ENCODE peak calls at places on chromosomes 16 and 17, in ten cellular contexts. P is non-pigmented ciliary epithelial cell; I is activated T-cell treated with anti-CD3 and anti-CD28 coated beads for 48 hours; A is activated naive CD4-positive, alpha-beta T cell; S is midbrain; B is IMR-90; D is NCI-H2107; X is aorta; R is KBM-7; G is fibroblast of the aortic adventitia. E is an unnamed sample.

GRCh38 chr16:71460246-71460645 is 1.8 kb downstream of the ZNF23 start:
- DNase-seq in D (no peak), X (no peak), P (peak; percentile 55), S (no peak), R (no peak), I (no peak), B (peak; percentile 88), G (peak; percentile 81), A (no peak), E (no peak)

GRCh38 chr17:31789707-31790505 is 69.1 kb downstream of the COPRS start:
- DNase-seq in D (no peak), X (no peak), P (no peak), A (no peak), B (no peak), I (no peak), R (no peak), G (no peak), S (no peak), E (no peak)

GRCh38 chr17:77602883-77603640 is 355.4 kb upstream of the TNRC6C start:
- DNase-seq in S (no peak), B (no peak), X (peak; percentile 77), A (no peak), G (no peak), D (no peak), R (no peak), I (no peak), P (no peak), E (no peak)

GRCh38 chr17:70329751-70330150 is 160.4 kb downstream of the KCNJ2 start:
- DNase-seq in R (no peak), X (no peak), A (no peak), G (no peak), S (no peak), P (no peak), I (no peak), B (no peak), D (peak; percentile 22), E (no peak)

GRCh38 chr17:77110006-77110374 is 30.8 kb upstream of the SEC14L1 start:
- DNase-seq in A (no peak), I (no peak), G (peak; percentile 52), R (peak; percentile 69), P (no peak), S (peak; percentile 69), B (peak; percentile 28), D (no peak), X (no peak), E (no peak)

GRCh38 chr17:35407531-35407930 is 24.8 kb downstream of the SLFN12 start:
- DNase-seq in I (no peak), B (no peak), R (no peak), G (no peak), A (no peak), D (no peak), S (no peak), P (no peak), X (no peak), E (no peak)

GRCh38 chr17:43576563-43577229 is 30.6 kb upstream of the ETV4 start:
- DNase-seq in D (peak; percentile 43), B (peak; percentile 77), A (peak; percentile 40), X (peak; percentile 89), I (peak; percentile 54), G (peak; percentile 81), S (peak; percentile 61), R (peak; percentile 73), P (no peak), E (peak; percentile 80)

GRCh38 chr17:8141046-8141445 is 11.2 kb downstream of the PER1 start:
- DNase-seq in X (no peak), D (no peak), I (no peak), B (no peak), G (no peak), P (no peak), R (no peak), S (no peak), A (no peak), E (no peak)

GRCh38 chr16:54897930-54898329 is 32.7 kb upstream of the IRX5 start:
- DNase-seq in X (no peak), G (no peak), A (no peak), R (no peak), P (no peak), D (no peak), S (no peak), I (no peak), B (no peak), E (no peak)

GRCh38 chr16:53753431-53753830 is 49.5 kb downstream of the FTO start:
- DNase-seq in I (no peak), B (no peak), R (no peak), P (no peak), A (no peak), G (no peak), D (no peak), S (no peak), X (no peak), E (no peak)

GRCh38 chr17:1898332-1898731 is 68.5 kb downstream of the RPA1 start:
- DNase-seq in S (no peak), I (no peak), D (no peak), A (no peak), P (no peak), R (no peak), B (no peak), G (no peak), X (peak; percentile 66), E (no peak)

GRCh38 chr16:85688586-85689284 is at the start of gene GINS2:
- DNase-seq in I (peak; percentile 95), A (peak; percentile 91), R (peak; percentile 84), P (peak; percentile 19), X (peak; percentile 95), S (peak; percentile 85), D (peak; percentile 77), G (peak; percentile 74), B (peak; percentile 84), E (peak; percentile 95)

GRCh38 chr17:18958611-18959010 is 6.6 kb downstream of the SLC5A10 start:
- DNase-seq in S (no peak), A (no peak), D (no peak), X (peak; percentile 55), B (no peak), I (no peak), R (no peak), P (no peak), G (no peak), E (no peak)

GRCh38 chr17:35022536-35023063 is 40.9 kb downstream of the RFFL start:
- DNase-seq in S (peak; percentile 91), R (peak; percentile 57), B (peak; percentile 87), D (no peak), I (peak; percentile 70), P (peak; percentile 79), A (peak; percentile 53), G (peak; percentile 88), X (peak; percentile 92), E (peak; percentile 87)

GRCh38 chr16:12253731-12254130 is 277.2 kb downstream of the SNX29 start:
- DNase-seq in B (no peak), R (no peak), S (no peak), I (no peak), P (no peak), D (no peak), X (no peak), A (no peak), G (no peak), E (no peak)

GRCh38 chr16:73955255-73955654 is 341.4 kb upstream of the PSMD7 start:
- DNase-seq in P (no peak), B (no peak), D (no peak), S (no peak), G (no peak), R (no peak), X (no peak), I (no peak), A (no peak), E (no peak)

GRCh38 chr16:75506567-75506966 is 11.3 kb upstream of the CHST6 start:
- DNase-seq in G (peak; percentile 92), X (no peak), B (peak; percentile 59), R (peak; percentile 57), A (no peak), S (no peak), P (peak; percentile 82), D (no peak), I (no peak), E (no peak)

GRCh38 chr17:10107320-10108165 is 90.9 kb downstream of the GAS7 start:
- DNase-seq in S (no peak), D (no peak), B (no peak), A (no peak), P (no peak), X (no peak), R (no peak), G (no peak), I (no peak), E (peak; percentile 86)

GRCh38 chr17:8243827-8244226 is 4.0 kb downstream of the CTC1 start:
- DNase-seq in A (no peak), S (no peak), R (no peak), I (no peak), B (no peak), X (no peak), D (no peak), P (no peak), G (no peak), E (no peak)

GRCh38 chr16:84086357-84086756 is 30.4 kb downstream of the MBTPS1 start:
- DNase-seq in X (no peak), R (no peak), P (no peak), D (no peak), S (no peak), B (no peak), G (no peak), A (no peak), I (no peak), E (peak; percentile 81)

GRCh38 chr16:4979736-4980660 is 21.9 kb downstream of the SEC14L5 start:
- DNase-seq in G (no peak), I (no peak), S (no peak), P (no peak), B (no peak), X (no peak), R (no peak), A (no peak), D (no peak), E (peak; percentile 38)

GRCh38 chr17:17766351-17767095 is 70.3 kb downstream of the SREBF1 start:
- DNase-seq in B (no peak), S (peak; percentile 40), I (no peak), D (no peak), X (no peak), A (no peak), R (peak; percentile 22), G (no peak), P (no peak), E (no peak)

GRCh38 chr17:27601069-27601974 is 29.7 kb upstream of the LGALS9 start:
- DNase-seq in A (peak; percentile 80), I (peak; percentile 68), G (peak; percentile 90), R (peak; percentile 83), X (peak; percentile 91), B (peak; percentile 83), D (peak; percentile 24), S (peak; percentile 85), P (no peak), E (peak; percentile 85)

GRCh38 chr16:87132361-87133014 is 184.7 kb downstream of the C16orf95 start:
- DNase-seq in D (no peak), R (no peak), B (peak; percentile 60), P (peak; percentile 50), G (peak; percentile 57), A (no peak), I (no peak), S (peak; percentile 45), X (peak; percentile 73), E (peak; percentile 66)

GRCh38 chr16:5870886-5871715 is 773.5 kb upstream of the EEF2KMT start:
- DNase-seq in A (no peak), S (no peak), D (no peak), G (no peak), B (no peak), I (no peak), P (no peak), R (no peak), X (no peak), E (no peak)

GRCh38 chr17:32757963-32758362 is 119.0 kb downstream of the MYO1D start:
- DNase-seq in D (no peak), B (no peak), X (no peak), A (no peak), P (no peak), R (no peak), S (no peak), I (no peak), G (no peak), E (no peak)

GRCh38 chr16:11354733-11355574 is 9.7 kb downstream of the RMI2 start:
- DNase-seq in D (no peak), X (no peak), P (no peak), I (peak; percentile 69), A (peak; percentile 60), S (peak; percentile 3), B (peak; percentile 92), R (peak; percentile 92), G (peak; percentile 75), E (peak; percentile 72)

GRCh38 chr17:69578385-69578936 is 164.0 kb downstream of the MAP2K6 start:
- DNase-seq in G (no peak), S (no peak), P (no peak), A (no peak), R (no peak), X (no peak), D (no peak), B (no peak), I (no peak), E (no peak)